ENCODE peak calls at places on chromosome 22, in five cellular contexts. One of them, this sample, is unnamed.

GRCh38 chr22:32534252-32535215 is 59.9 kb downstream of the FBXO7 start:
- DNase-seq in stimulated activated CD8-positive, alpha-beta memory T cell treated with anti-CD3 and anti-CD28 coated beads, Interleukin-4, amount 100 ng/mL, for 1 hour: no peak
- DNase-seq in Right ventricle myocardium superior: peak; percentile 57
- DNase-seq in A172: no peak
- DNase-seq in uterus: peak; percentile 52
- DNase-seq in this sample: peak; percentile 67

GRCh38 chr22:36136475-36136874 is 24.1 kb downstream of the APOL3 start:
- DNase-seq in uterus: no peak
- DNase-seq in A172: peak; percentile 15
- DNase-seq in stimulated activated CD8-positive, alpha-beta memory T cell treated with anti-CD3 and anti-CD28 coated beads, Interleukin-4, amount 100 ng/mL, for 1 hour: no peak
- DNase-seq in Right ventricle myocardium superior: no peak
- DNase-seq in this sample: peak; percentile 71

GRCh38 chr22:43186272-43187170 is at the start of gene TTLL12:
- DNase-seq in uterus: no peak
- DNase-seq in Right ventricle myocardium superior: peak; percentile 75
- DNase-seq in A172: no peak
- DNase-seq in stimulated activated CD8-positive, alpha-beta memory T cell treated with anti-CD3 and anti-CD28 coated beads, Interleukin-4, amount 100 ng/mL, for 1 hour: peak; percentile 39
- DNase-seq in this sample: peak; percentile 80

GRCh38 chr22:48579035-48579914 is 1248.4 kb downstream of the BRD1 start:
- DNase-seq in uterus: no peak
- DNase-seq in stimulated activated CD8-positive, alpha-beta memory T cell treated with anti-CD3 and anti-CD28 coated beads, Interleukin-4, amount 100 ng/mL, for 1 hour: no peak
- DNase-seq in Right ventricle myocardium superior: no peak
- DNase-seq in A172: no peak
- DNase-seq in this sample: no peak

GRCh38 chr22:27212617-27213177 is 555.3 kb downstream of the MIAT start:
- DNase-seq in Right ventricle myocardium superior: peak; percentile 54
- DNase-seq in uterus: peak; percentile 92
- DNase-seq in stimulated activated CD8-positive, alpha-beta memory T cell treated with anti-CD3 and anti-CD28 coated beads, Interleukin-4, amount 100 ng/mL, for 1 hour: no peak
- DNase-seq in A172: peak; percentile 92
- DNase-seq in this sample: peak; percentile 62

GRCh38 chr22:30694638-30695350 is at the start of gene OSBP2:
- DNase-seq in Right ventricle myocardium superior: peak; percentile 64
- DNase-seq in stimulated activated CD8-positive, alpha-beta memory T cell treated with anti-CD3 and anti-CD28 coated beads, Interleukin-4, amount 100 ng/mL, for 1 hour: no peak
- DNase-seq in uterus: peak; percentile 23
- DNase-seq in A172: no peak
- DNase-seq in this sample: peak; percentile 64

GRCh38 chr22:27170491-27170890 is 513.1 kb downstream of the MIAT start:
- DNase-seq in A172: peak; percentile 75
- DNase-seq in stimulated activated CD8-positive, alpha-beta memory T cell treated with anti-CD3 and anti-CD28 coated beads, Interleukin-4, amount 100 ng/mL, for 1 hour: no peak
- DNase-seq in Right ventricle myocardium superior: no peak
- DNase-seq in uterus: peak; percentile 54
- DNase-seq in this sample: peak; percentile 44

GRCh38 chr22:49087716-49088660 is 739.7 kb downstream of the BRD1 start:
- DNase-seq in Right ventricle myocardium superior: no peak
- DNase-seq in A172: no peak
- DNase-seq in uterus: no peak
- DNase-seq in stimulated activated CD8-positive, alpha-beta memory T cell treated with anti-CD3 and anti-CD28 coated beads, Interleukin-4, amount 100 ng/mL, for 1 hour: no peak
- DNase-seq in this sample: peak; percentile 28

GRCh38 chr22:42719656-42720262 is 911 bp downstream of the A4GALT start:
- DNase-seq in Right ventricle myocardium superior: peak; percentile 54
- DNase-seq in stimulated activated CD8-positive, alpha-beta memory T cell treated with anti-CD3 and anti-CD28 coated beads, Interleukin-4, amount 100 ng/mL, for 1 hour: no peak
- DNase-seq in A172: no peak
- DNase-seq in uterus: no peak
- DNase-seq in this sample: no peak

GRCh38 chr22:27115816-27116256 is 458.4 kb downstream of the MIAT start:
- DNase-seq in Right ventricle myocardium superior: no peak
- DNase-seq in uterus: no peak
- DNase-seq in A172: peak; percentile 92
- DNase-seq in stimulated activated CD8-positive, alpha-beta memory T cell treated with anti-CD3 and anti-CD28 coated beads, Interleukin-4, amount 100 ng/mL, for 1 hour: no peak
- DNase-seq in this sample: no peak

GRCh38 chr22:36211237-36211881 is 9.8 kb upstream of the APOL4 start:
- DNase-seq in A172: peak; percentile 43
- DNase-seq in Right ventricle myocardium superior: no peak
- DNase-seq in uterus: no peak
- DNase-seq in stimulated activated CD8-positive, alpha-beta memory T cell treated with anti-CD3 and anti-CD28 coated beads, Interleukin-4, amount 100 ng/mL, for 1 hour: no peak
- DNase-seq in this sample: no peak

GRCh38 chr22:29166180-29166579 is 39.5 kb upstream of the EMID1 start:
- DNase-seq in A172: no peak
- DNase-seq in Right ventricle myocardium superior: no peak
- DNase-seq in uterus: no peak
- DNase-seq in stimulated activated CD8-positive, alpha-beta memory T cell treated with anti-CD3 and anti-CD28 coated beads, Interleukin-4, amount 100 ng/mL, for 1 hour: no peak
- DNase-seq in this sample: no peak

GRCh38 chr22:23199159-23199558 is 18.9 kb downstream of the BCR start:
- DNase-seq in Right ventricle myocardium superior: no peak
- DNase-seq in stimulated activated CD8-positive, alpha-beta memory T cell treated with anti-CD3 and anti-CD28 coated beads, Interleukin-4, amount 100 ng/mL, for 1 hour: no peak
- DNase-seq in uterus: no peak
- DNase-seq in A172: no peak
- DNase-seq in this sample: no peak

GRCh38 chr22:11253000-11253511 is 4274.9 kb upstream of the OR11H1 start:
- DNase-seq in Right ventricle myocardium superior: peak; percentile 22
- DNase-seq in stimulated activated CD8-positive, alpha-beta memory T cell treated with anti-CD3 and anti-CD28 coated beads, Interleukin-4, amount 100 ng/mL, for 1 hour: no peak
- DNase-seq in uterus: no peak
- DNase-seq in A172: no peak
- DNase-seq in this sample: peak; percentile 35

GRCh38 chr22:44531487-44531886 is 33.5 kb upstream of the RTL6 start:
- DNase-seq in stimulated activated CD8-positive, alpha-beta memory T cell treated with anti-CD3 and anti-CD28 coated beads, Interleukin-4, amount 100 ng/mL, for 1 hour: no peak
- DNase-seq in uterus: no peak
- DNase-seq in A172: peak; percentile 12
- DNase-seq in Right ventricle myocardium superior: no peak
- DNase-seq in this sample: no peak

GRCh38 chr22:24952837-24953293 is 349 bp downstream of the KIAA1671 start:
- DNase-seq in uterus: peak; percentile 45
- DNase-seq in A172: peak; percentile 48
- DNase-seq in Right ventricle myocardium superior: peak; percentile 62
- DNase-seq in stimulated activated CD8-positive, alpha-beta memory T cell treated with anti-CD3 and anti-CD28 coated beads, Interleukin-4, amount 100 ng/mL, for 1 hour: no peak
- DNase-seq in this sample: peak; percentile 47

GRCh38 chr22:22684605-22685561 is 40.5 kb downstream of the GGTLC2 start:
- DNase-seq in stimulated activated CD8-positive, alpha-beta memory T cell treated with anti-CD3 and anti-CD28 coated beads, Interleukin-4, amount 100 ng/mL, for 1 hour: no peak
- DNase-seq in Right ventricle myocardium superior: no peak
- DNase-seq in uterus: peak; percentile 23
- DNase-seq in A172: peak; percentile 47
- DNase-seq in this sample: no peak

GRCh38 chr22:45542001-45542520 is 39.4 kb downstream of the FBLN1 start:
- DNase-seq in A172: no peak
- DNase-seq in stimulated activated CD8-positive, alpha-beta memory T cell treated with anti-CD3 and anti-CD28 coated beads, Interleukin-4, amount 100 ng/mL, for 1 hour: no peak
- DNase-seq in uterus: no peak
- DNase-seq in Right ventricle myocardium superior: no peak
- DNase-seq in this sample: no peak

GRCh38 chr22:19703869-19704268 is 10.4 kb upstream of the SEPTIN5 start:
- DNase-seq in stimulated activated CD8-positive, alpha-beta memory T cell treated with anti-CD3 and anti-CD28 coated beads, Interleukin-4, amount 100 ng/mL, for 1 hour: no peak
- DNase-seq in A172: no peak
- DNase-seq in Right ventricle myocardium superior: no peak
- DNase-seq in uterus: no peak
- DNase-seq in this sample: no peak

GRCh38 chr22:43859621-43860020 is 2.7 kb downstream of the SULT4A1 start:
- DNase-seq in uterus: no peak
- DNase-seq in Right ventricle myocardium superior: no peak
- DNase-seq in stimulated activated CD8-positive, alpha-beta memory T cell treated with anti-CD3 and anti-CD28 coated beads, Interleukin-4, amount 100 ng/mL, for 1 hour: no peak
- DNase-seq in A172: no peak
- DNase-seq in this sample: peak; percentile 12

GRCh38 chr22:46460835-46461234 is 76.6 kb downstream of the CELSR1 start:
- DNase-seq in uterus: no peak
- DNase-seq in A172: no peak
- DNase-seq in stimulated activated CD8-positive, alpha-beta memory T cell treated with anti-CD3 and anti-CD28 coated beads, Interleukin-4, amount 100 ng/mL, for 1 hour: no peak
- DNase-seq in Right ventricle myocardium superior: no peak
- DNase-seq in this sample: no peak

GRCh38 chr22:20807315-20807752 is 33.4 kb downstream of the SERPIND1 start:
- DNase-seq in A172: peak; percentile 69
- DNase-seq in uterus: no peak
- DNase-seq in stimulated activated CD8-positive, alpha-beta memory T cell treated with anti-CD3 and anti-CD28 coated beads, Interleukin-4, amount 100 ng/mL, for 1 hour: no peak
- DNase-seq in Right ventricle myocardium superior: no peak
- DNase-seq in this sample: no peak

GRCh38 chr22:26276530-26277200 is 107.4 kb downstream of the SEZ6L start:
- DNase-seq in Right ventricle myocardium superior: no peak
- DNase-seq in A172: no peak
- DNase-seq in uterus: no peak
- DNase-seq in stimulated activated CD8-positive, alpha-beta memory T cell treated with anti-CD3 and anti-CD28 coated beads, Interleukin-4, amount 100 ng/mL, for 1 hour: no peak
- DNase-seq in this sample: no peak

GRCh38 chr22:45225732-45226560 is 14.7 kb downstream of the KIAA0930 start:
- DNase-seq in A172: no peak
- DNase-seq in Right ventricle myocardium superior: peak; percentile 64
- DNase-seq in stimulated activated CD8-positive, alpha-beta memory T cell treated with anti-CD3 and anti-CD28 coated beads, Interleukin-4, amount 100 ng/mL, for 1 hour: no peak
- DNase-seq in uterus: no peak
- DNase-seq in this sample: peak; percentile 56

GRCh38 chr22:24926849-24927579 is 19.5 kb downstream of the LHFPL7 start:
- DNase-seq in stimulated activated CD8-positive, alpha-beta memory T cell treated with anti-CD3 and anti-CD28 coated beads, Interleukin-4, amount 100 ng/mL, for 1 hour: no peak
- DNase-seq in Right ventricle myocardium superior: no peak
- DNase-seq in uterus: no peak
- DNase-seq in A172: peak; percentile 30
- DNase-seq in this sample: no peak

GRCh38 chr22:45976351-45977002 is 485 bp downstream of the WNT7B start:
- DNase-seq in stimulated activated CD8-positive, alpha-beta memory T cell treated with anti-CD3 and anti-CD28 coated beads, Interleukin-4, amount 100 ng/mL, for 1 hour: no peak
- DNase-seq in Right ventricle myocardium superior: no peak
- DNase-seq in A172: no peak
- DNase-seq in uterus: no peak
- DNase-seq in this sample: no peak

GRCh38 chr22:47233316-47234243 is 471.1 kb downstream of the TBC1D22A start:
- DNase-seq in stimulated activated CD8-positive, alpha-beta memory T cell treated with anti-CD3 and anti-CD28 coated beads, Interleukin-4, amount 100 ng/mL, for 1 hour: no peak
- DNase-seq in uterus: no peak
- DNase-seq in Right ventricle myocardium superior: no peak
- DNase-seq in A172: no peak
- DNase-seq in this sample: no peak

GRCh38 chr22:46609175-46609690 is 11.0 kb upstream of the GRAMD4 start:
- DNase-seq in Right ventricle myocardium superior: no peak
- DNase-seq in A172: no peak
- DNase-seq in uterus: no peak
- DNase-seq in stimulated activated CD8-positive, alpha-beta memory T cell treated with anti-CD3 and anti-CD28 coated beads, Interleukin-4, amount 100 ng/mL, for 1 hour: no peak
- DNase-seq in this sample: no peak

GRCh38 chr22:38038426-38038825 is 18.8 kb upstream of the PICK1 start:
- DNase-seq in A172: no peak
- DNase-seq in uterus: no peak
- DNase-seq in stimulated activated CD8-positive, alpha-beta memory T cell treated with anti-CD3 and anti-CD28 coated beads, Interleukin-4, amount 100 ng/mL, for 1 hour: no peak
- DNase-seq in Right ventricle myocardium superior: no peak
- DNase-seq in this sample: no peak

GRCh38 chr22:29072979-29073617 is at the start of gene KREMEN1:
- DNase-seq in uterus: peak; percentile 33
- DNase-seq in A172: no peak
- DNase-seq in Right ventricle myocardium superior: peak; percentile 49
- DNase-seq in stimulated activated CD8-positive, alpha-beta memory T cell treated with anti-CD3 and anti-CD28 coated beads, Interleukin-4, amount 100 ng/mL, for 1 hour: no peak
- DNase-seq in this sample: no peak

GRCh38 chr22:23533328-23533762 is 46.7 kb downstream of the IGLL1 start:
- DNase-seq in stimulated activated CD8-positive, alpha-beta memory T cell treated with anti-CD3 and anti-CD28 coated beads, Interleukin-4, amount 100 ng/mL, for 1 hour: no peak
- DNase-seq in Right ventricle myocardium superior: no peak
- DNase-seq in A172: no peak
- DNase-seq in uterus: no peak
- DNase-seq in this sample: peak; percentile 32

This sample was measured in psoas muscle.